ENCODE peak calls at places on chromosomes 7 and 10, in four cellular contexts. X is transverse colon, D is sigmoid colon, R is testis. I is an unnamed sample.
A peak's percentile ranks its signal among the peaks of the same experiment; 100 is the strongest.

GRCh38 chr10:132626761-132627735 is 89.5 kb downstream of the INPP5A start:
- DNase-seq in X (no peak), R (no peak), D (peak; percentile 76), I (no peak)

GRCh38 chr10:127619550-127619949 is 70.4 kb downstream of the NPS start:
- DNase-seq in X (no peak), D (no peak), R (no peak), I (no peak)

GRCh38 chr7:12389089-12389700 is 14.5 kb downstream of the VWDE start:
- DNase-seq in R (peak; percentile 62), D (no peak), X (peak; percentile 26), I (peak; percentile 68)

GRCh38 chr10:84415539-84416244 is 87.3 kb downstream of the CCSER2 start:
- DNase-seq in D (no peak), R (no peak), X (peak; percentile 33), I (no peak)

GRCh38 chr10:133165556-133166503 is 5.8 kb downstream of the KNDC1 start:
- DNase-seq in X (no peak), D (peak; percentile 50), R (no peak), I (no peak)

GRCh38 chr10:88557659-88558058 is 25.5 kb downstream of the RNLS start:
- DNase-seq in D (no peak), R (no peak), X (no peak), I (no peak)

GRCh38 chr10:12723240-12723639 is 278.3 kb downstream of the CCDC3 start:
- DNase-seq in R (no peak), D (no peak), X (no peak), I (no peak)

GRCh38 chr7:81408728-81409127 is 361.1 kb downstream of the HGF start:
- DNase-seq in X (no peak), D (no peak), R (no peak), I (no peak)

GRCh38 chr7:66205736-66206080 is 574 bp downstream of the TPST1 start:
- DNase-seq in D (no peak), X (peak; percentile 14), R (peak; percentile 34), I (no peak)

GRCh38 chr10:109411897-109412296 is 511.4 kb downstream of the XPNPEP1 start:
- DNase-seq in D (peak; percentile 67), X (no peak), R (peak; percentile 69), I (no peak)

GRCh38 chr7:149604521-149604920 is 106.9 kb upstream of the ZNF746 start:
- DNase-seq in D (no peak), R (no peak), X (no peak), I (no peak)
- H3K36me3 ChIP-seq in D (peaks cover 16% of the 10 kb centered on the region), R (no peaks in the 10 kb centered on the region), X (no peaks in the 10 kb centered on the region), I (peaks cover 31% of the 10 kb centered on the region)

GRCh38 chr7:138081868-138082267 is 5.6 kb downstream of the AKR1D1 start:
- DNase-seq in R (no peak), X (no peak), D (no peak), I (no peak)
- H3K36me3 ChIP-seq in R (no peaks in the 10 kb centered on the region), X (no peaks in the 10 kb centered on the region), D (no peaks in the 10 kb centered on the region), I (no peaks in the 10 kb centered on the region)

DNA sequence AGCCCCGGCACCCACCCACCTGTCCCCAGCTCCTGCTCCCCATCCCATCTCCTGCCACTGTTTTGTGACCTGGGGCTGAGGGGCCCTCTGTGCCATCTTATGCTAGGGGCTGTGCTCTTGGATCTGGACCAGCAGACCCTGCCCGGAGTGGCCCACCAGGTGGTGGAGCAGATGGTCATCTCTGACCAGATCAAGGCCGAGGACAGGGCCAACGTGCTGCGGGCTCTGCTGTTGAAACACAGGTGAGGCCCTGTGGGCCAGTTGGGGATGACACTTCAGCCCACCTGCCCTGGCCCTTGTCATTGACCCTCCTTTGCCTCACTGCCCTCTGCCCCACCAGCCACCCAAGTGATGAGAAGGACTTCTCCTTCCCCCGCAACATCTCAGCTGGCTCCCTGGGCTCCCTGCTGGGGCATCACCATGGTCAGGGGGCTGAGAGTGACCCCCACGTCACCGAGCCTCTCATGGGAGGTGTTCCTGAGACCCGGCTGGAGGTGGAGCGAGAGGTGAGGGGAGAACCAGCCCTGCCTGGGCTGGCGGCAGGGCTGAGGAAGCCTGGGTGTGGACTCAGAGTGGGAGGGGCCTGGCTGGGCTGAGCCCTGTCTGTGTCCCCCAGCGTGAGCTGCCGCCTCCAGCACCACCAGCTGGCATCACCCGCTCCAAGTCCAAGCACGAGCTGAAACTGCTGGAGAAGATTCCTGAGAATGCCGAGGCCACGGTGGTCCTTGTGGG is 10.6 kb downstream of the FASTK start:
- DNase-seq in X (no peak), D (no peak), R (no peak), I (no peak)
- H3K36me3 ChIP-seq in X (no peaks in the 10 kb centered on the region), D (peaks cover 97% of the 10 kb centered on the region), R (no peaks in the 10 kb centered on the region), I (peaks cover 87% of the 10 kb centered on the region)

DNA sequence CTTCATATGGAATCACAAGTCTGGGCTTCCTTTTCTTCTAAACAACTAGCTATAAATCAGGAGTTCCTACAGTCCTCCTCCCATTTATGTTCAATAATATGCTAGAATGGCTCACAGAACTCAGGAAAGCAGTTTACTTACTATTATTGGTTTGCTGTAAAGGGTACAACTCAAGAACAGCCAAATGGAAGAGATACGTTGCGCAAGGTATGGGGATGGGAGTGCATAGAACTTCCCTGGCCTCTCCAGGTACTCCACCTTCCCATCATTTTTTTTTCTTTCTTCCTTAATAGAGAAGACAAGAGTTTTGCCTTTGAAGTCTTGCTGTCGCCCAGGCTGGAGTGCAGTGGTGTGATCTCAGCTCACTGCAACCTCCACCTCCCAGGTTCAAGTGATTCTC is 27.1 kb upstream of the SEMA4G start:
- DNase-seq in D (no peak), R (no peak), X (no peak), I (no peak)
- H3K36me3 ChIP-seq in D (peaks cover 50% of the 10 kb centered on the region), R (no peaks in the 10 kb centered on the region), X (no peaks in the 10 kb centered on the region), I (peaks cover 74% of the 10 kb centered on the region)

GRCh38 chr7:1493571-1493970 is 10.6 kb downstream of the INTS1 start:
- DNase-seq in D (no peak), R (no peak), X (no peak), I (no peak)

GRCh38 chr7:1490837-1491236 is 13.4 kb downstream of the INTS1 start:
- DNase-seq in X (no peak), R (no peak), D (no peak), I (no peak)

GRCh38 chr7:1492640-1493039 is 11.5 kb downstream of the INTS1 start:
- DNase-seq in R (no peak), X (no peak), D (no peak), I (no peak)

GRCh38 chr7:1493129-1493528 is 11.1 kb downstream of the INTS1 start:
- DNase-seq in R (no peak), D (no peak), X (no peak), I (no peak)

GRCh38 chr7:1492221-1492620 is 12.0 kb downstream of the INTS1 start:
- DNase-seq in D (no peak), X (no peak), R (no peak), I (no peak)
- H3K36me3 ChIP-seq in D (peaks cover 63% of the 10 kb centered on the region), X (no peaks in the 10 kb centered on the region), R (no peaks in the 10 kb centered on the region), I (peaks cover 40% of the 10 kb centered on the region)